ENCODE peak calls at places on chromosomes 5 and 9, in six cellular contexts. One of them, this sample, is unnamed. For H3K36me3 and H3K4me1, the result is how much of the 10 kb centered on the place peaks cover.

GRCh38 chr9:126165755-126166154 is 160.9 kb upstream of the MVB12B start:
- DNase-seq in aorta: no peak
- DNase-seq in GM23338: no peak
- DNase-seq in breast epithelium: no peak
- DNase-seq in neuronal stem cell: no peak
- DNase-seq in upper lobe of right lung: no peak
- DNase-seq in this sample: no peak

GRCh38 chr5:40841068-40841805 is at the start of gene CARD6:
- DNase-seq in aorta: no peak
- DNase-seq in GM23338: no peak
- DNase-seq in breast epithelium: no peak
- DNase-seq in neuronal stem cell: no peak
- DNase-seq in upper lobe of right lung: no peak
- DNase-seq in this sample: no peak

GRCh38 chr9:29212590-29213373 is 1639.5 kb upstream of the C9orf72 start:
- DNase-seq in aorta: no peak
- DNase-seq in GM23338: peak
- DNase-seq in breast epithelium: no peak
- DNase-seq in neuronal stem cell: peak
- DNase-seq in upper lobe of right lung: peak
- DNase-seq in this sample: no peak

GRCh38 chr9:117720555-117720954 is 16.4 kb downstream of the TLR4 start:
- DNase-seq in aorta: peak
- DNase-seq in GM23338: no peak
- DNase-seq in breast epithelium: no peak
- DNase-seq in neuronal stem cell: no peak
- DNase-seq in upper lobe of right lung: no peak
- DNase-seq in this sample: peak

GRCh38 chr5:143554194-143554717 is 150.8 kb upstream of the NR3C1 start:
- DNase-seq in aorta: no peak
- DNase-seq in GM23338: no peak
- DNase-seq in breast epithelium: no peak
- DNase-seq in neuronal stem cell: no peak
- DNase-seq in upper lobe of right lung: no peak
- DNase-seq in this sample: peak

GRCh38 chr9:105254226-105254625 is 9.8 kb downstream of the SLC44A1 start:
- DNase-seq in aorta: no peak
- DNase-seq in GM23338: peak
- DNase-seq in breast epithelium: no peak
- DNase-seq in neuronal stem cell: no peak
- DNase-seq in upper lobe of right lung: no peak
- DNase-seq in this sample: no peak

GRCh38 chr5:7329712-7330111 is 66.2 kb upstream of the ADCY2 start:
- DNase-seq in aorta: no peak
- DNase-seq in GM23338: no peak
- DNase-seq in breast epithelium: no peak
- DNase-seq in neuronal stem cell: no peak
- DNase-seq in upper lobe of right lung: no peak
- DNase-seq in this sample: no peak

GRCh38 chr9:105681724-105682123 is 12.6 kb upstream of the TMEM38B start:
- DNase-seq in aorta: no peak
- DNase-seq in GM23338: no peak
- DNase-seq in breast epithelium: no peak
- DNase-seq in neuronal stem cell: no peak
- DNase-seq in upper lobe of right lung: no peak
- DNase-seq in this sample: no peak

GRCh38 chr9:124652203-124652992 is 118.7 kb downstream of the NR6A1 start:
- DNase-seq in aorta: no peak
- DNase-seq in GM23338: no peak
- DNase-seq in breast epithelium: no peak
- DNase-seq in neuronal stem cell: no peak
- DNase-seq in upper lobe of right lung: no peak
- DNase-seq in this sample: no peak

GRCh38 chr9:94925751-94926456 is 199.4 kb downstream of the AOPEP start:
- DNase-seq in aorta: no peak
- DNase-seq in GM23338: no peak
- DNase-seq in breast epithelium: no peak
- DNase-seq in neuronal stem cell: no peak
- DNase-seq in upper lobe of right lung: no peak
- DNase-seq in this sample: no peak

GRCh38 chr5:141223112-141223783 is at the start of gene PCDHB14:
- DNase-seq in aorta: no peak
- DNase-seq in GM23338: peak
- DNase-seq in breast epithelium: no peak
- DNase-seq in neuronal stem cell: peak
- DNase-seq in upper lobe of right lung: no peak
- DNase-seq in this sample: no peak

GRCh38 chr9:128056887-128057723 is 10.0 kb downstream of the NAIF1 start:
- DNase-seq in aorta: no peak
- DNase-seq in GM23338: peak
- DNase-seq in breast epithelium: peak
- DNase-seq in neuronal stem cell: no peak
- DNase-seq in upper lobe of right lung: no peak
- DNase-seq in this sample: no peak

GRCh38 chr9:18327106-18327505 is 146.8 kb upstream of the ADAMTSL1 start:
- DNase-seq in aorta: no peak
- DNase-seq in GM23338: no peak
- DNase-seq in breast epithelium: no peak
- DNase-seq in neuronal stem cell: no peak
- DNase-seq in upper lobe of right lung: no peak
- DNase-seq in this sample: no peak

GRCh38 chr5:51380603-51381207 is 2.5 kb upstream of the ISL1 start:
- DNase-seq in aorta: no peak
- DNase-seq in GM23338: peak
- DNase-seq in breast epithelium: no peak
- DNase-seq in neuronal stem cell: peak
- DNase-seq in upper lobe of right lung: no peak
- DNase-seq in this sample: no peak

GRCh38 chr5:157668356-157668755 is 3.0 kb upstream of the C5orf52 start:
- DNase-seq in aorta: no peak
- DNase-seq in GM23338: no peak
- DNase-seq in breast epithelium: no peak
- DNase-seq in neuronal stem cell: no peak
- DNase-seq in upper lobe of right lung: no peak
- DNase-seq in this sample: no peak

GRCh38 chr9:133492061-133493021 is 13.4 kb upstream of the SLC2A6 start:
- DNase-seq in aorta: no peak
- DNase-seq in GM23338: no peak
- DNase-seq in breast epithelium: peak
- DNase-seq in neuronal stem cell: no peak
- DNase-seq in upper lobe of right lung: no peak
- DNase-seq in this sample: peak

GRCh38 chr5:133475986-133476385 is 136.4 kb downstream of the FSTL4 start:
- DNase-seq in aorta: no peak
- DNase-seq in GM23338: no peak
- DNase-seq in breast epithelium: no peak
- DNase-seq in neuronal stem cell: no peak
- DNase-seq in upper lobe of right lung: no peak
- DNase-seq in this sample: no peak

GRCh38 chr9:116547729-116548426 is 139.2 kb upstream of the TRIM32 start:
- DNase-seq in aorta: no peak
- DNase-seq in GM23338: peak
- DNase-seq in breast epithelium: no peak
- DNase-seq in neuronal stem cell: no peak
- DNase-seq in upper lobe of right lung: no peak
- DNase-seq in this sample: no peak

GRCh38 chr9:133163559-133164208 is at the start of gene GBGT1:
- DNase-seq in aorta: peak
- DNase-seq in GM23338: peak
- DNase-seq in breast epithelium: no peak
- DNase-seq in neuronal stem cell: no peak
- DNase-seq in upper lobe of right lung: peak
- DNase-seq in this sample: no peak

GRCh38 chr9:121275781-121276658 is 8.1 kb downstream of the GSN start:
- DNase-seq in aorta: no peak
- DNase-seq in GM23338: no peak
- DNase-seq in breast epithelium: no peak
- DNase-seq in neuronal stem cell: no peak
- DNase-seq in upper lobe of right lung: no peak
- DNase-seq in this sample: no peak

GRCh38 chr5:170300361-170301013 is 2.9 kb upstream of the LCP2 start:
- DNase-seq in aorta: no peak
- DNase-seq in GM23338: no peak
- DNase-seq in breast epithelium: no peak
- DNase-seq in neuronal stem cell: no peak
- DNase-seq in upper lobe of right lung: no peak
- DNase-seq in this sample: peak

GRCh38 chr9:132068604-132069003 is 11.1 kb downstream of the MED27 start:
- DNase-seq in aorta: no peak
- DNase-seq in GM23338: no peak
- DNase-seq in breast epithelium: no peak
- DNase-seq in neuronal stem cell: no peak
- DNase-seq in upper lobe of right lung: no peak
- DNase-seq in this sample: no peak

GRCh38 chr5:177300236-177300880 is 3.2 kb downstream of the RAB24 start:
- DNase-seq in aorta: peak
- DNase-seq in GM23338: peak
- DNase-seq in breast epithelium: no peak
- DNase-seq in neuronal stem cell: no peak
- DNase-seq in upper lobe of right lung: no peak
- DNase-seq in this sample: no peak

GRCh38 chr5:177300971-177301370 is 2.5 kb downstream of the RAB24 start:
- DNase-seq in aorta: no peak
- DNase-seq in GM23338: no peak
- DNase-seq in breast epithelium: no peak
- DNase-seq in neuronal stem cell: no peak
- DNase-seq in upper lobe of right lung: no peak
- DNase-seq in this sample: no peak

GRCh38 chr5:177301503-177302165 is 1.9 kb downstream of the RAB24 start:
- DNase-seq in aorta: peak
- DNase-seq in GM23338: no peak
- DNase-seq in breast epithelium: peak
- DNase-seq in neuronal stem cell: no peak
- DNase-seq in upper lobe of right lung: no peak
- DNase-seq in this sample: no peak

GRCh38 chr5:177297922-177298321 is 5.6 kb downstream of the RAB24 start:
- DNase-seq in aorta: no peak
- DNase-seq in GM23338: peak
- DNase-seq in breast epithelium: no peak
- DNase-seq in neuronal stem cell: no peak
- DNase-seq in upper lobe of right lung: no peak
- DNase-seq in this sample: no peak

DNA sequence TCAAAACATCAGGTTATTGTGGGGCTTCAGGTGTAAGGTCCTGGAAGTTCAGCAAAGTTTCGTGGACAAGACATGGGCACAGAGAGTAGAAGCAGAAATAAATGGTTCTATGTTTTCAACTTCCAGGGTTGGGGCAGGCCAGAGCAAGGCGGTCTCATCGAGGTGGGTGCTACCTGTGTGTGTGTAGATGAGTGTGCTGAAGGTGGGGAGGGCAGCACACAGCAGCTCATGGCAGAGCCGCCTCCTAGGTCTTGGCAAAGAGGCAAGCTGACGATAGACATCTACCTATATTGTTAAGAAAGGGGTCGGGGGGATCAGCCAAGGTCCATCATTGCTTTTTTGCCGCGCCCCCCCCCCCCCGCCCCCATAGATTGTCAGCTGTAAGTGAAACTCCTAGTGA is 3.8 kb downstream of the RAB24 start:
- DNase-seq in aorta: peak
- DNase-seq in GM23338: no peak
- DNase-seq in breast epithelium: no peak
- DNase-seq in neuronal stem cell: no peak
- DNase-seq in upper lobe of right lung: no peak
- DNase-seq in this sample: no peak
- H3K36me3 ChIP-seq in aorta: under half
- H3K36me3 ChIP-seq in GM23338: under half
- H3K36me3 ChIP-seq in breast epithelium: under half
- H3K36me3 ChIP-seq in neuronal stem cell: under half
- H3K36me3 ChIP-seq in upper lobe of right lung: under half
- H3K36me3 ChIP-seq in this sample: under half

GRCh38 chr9:35229066-35229778 is 67.4 kb downstream of the UNC13B start:
- DNase-seq in aorta: no peak
- DNase-seq in GM23338: no peak
- DNase-seq in breast epithelium: no peak
- DNase-seq in neuronal stem cell: no peak
- DNase-seq in upper lobe of right lung: no peak
- DNase-seq in this sample: no peak
- H3K4me1 ChIP-seq in aorta: under half
- H3K4me1 ChIP-seq in GM23338: under half
- H3K4me1 ChIP-seq in breast epithelium: under half
- H3K4me1 ChIP-seq in neuronal stem cell: under half
- H3K4me1 ChIP-seq in upper lobe of right lung: under half
- H3K4me1 ChIP-seq in this sample: half or more

GRCh38 chr5:172830275-172830799 is 3.7 kb upstream of the ERGIC1 start:
- DNase-seq in aorta: no peak
- DNase-seq in GM23338: no peak
- DNase-seq in breast epithelium: no peak
- DNase-seq in neuronal stem cell: no peak
- DNase-seq in upper lobe of right lung: no peak
- DNase-seq in this sample: no peak
- H3K27ac ChIP-seq in aorta: no peak
- H3K27ac ChIP-seq in GM23338: no peak
- H3K27ac ChIP-seq in breast epithelium: no peak
- H3K27ac ChIP-seq in neuronal stem cell: no peak
- H3K27ac ChIP-seq in upper lobe of right lung: no peak
- H3K27ac ChIP-seq in this sample: no peak

DNA sequence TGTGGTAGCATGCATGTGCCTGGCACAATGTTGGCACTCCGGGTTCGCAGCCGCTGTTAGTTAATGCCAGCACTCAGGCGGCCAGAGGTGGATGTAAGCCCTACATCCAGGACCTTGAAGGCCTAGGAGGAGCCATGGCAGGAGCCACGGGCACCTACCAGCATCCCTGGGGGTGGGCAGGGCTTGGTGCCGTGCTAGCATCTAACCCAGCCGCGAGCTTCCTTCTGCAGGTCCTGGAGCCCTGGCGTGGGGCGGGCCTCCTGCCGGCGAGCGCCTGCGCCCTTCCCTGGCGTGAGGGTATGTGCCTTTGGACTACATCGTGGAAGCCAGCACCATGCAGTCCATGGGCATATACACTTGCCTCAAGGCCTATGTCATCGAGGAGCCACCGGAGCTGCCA is 53.8 kb downstream of the COL27A1 start:
- DNase-seq in aorta: no peak
- DNase-seq in GM23338: no peak
- DNase-seq in breast epithelium: no peak
- DNase-seq in neuronal stem cell: no peak
- DNase-seq in upper lobe of right lung: no peak
- DNase-seq in this sample: no peak
- H3K36me3 ChIP-seq in aorta: under half
- H3K36me3 ChIP-seq in GM23338: under half
- H3K36me3 ChIP-seq in breast epithelium: under half
- H3K36me3 ChIP-seq in neuronal stem cell: under half
- H3K36me3 ChIP-seq in upper lobe of right lung: under half
- H3K36me3 ChIP-seq in this sample: under half

GRCh38 chr9:36392489-36392888 is 7.6 kb downstream of the RNF38 start:
- DNase-seq in aorta: no peak
- DNase-seq in GM23338: no peak
- DNase-seq in breast epithelium: no peak
- DNase-seq in neuronal stem cell: no peak
- DNase-seq in upper lobe of right lung: no peak
- DNase-seq in this sample: peak
- H3K4me1 ChIP-seq in aorta: under half
- H3K4me1 ChIP-seq in GM23338: half or more
- H3K4me1 ChIP-seq in breast epithelium: under half
- H3K4me1 ChIP-seq in neuronal stem cell: under half
- H3K4me1 ChIP-seq in upper lobe of right lung: under half
- H3K4me1 ChIP-seq in this sample: half or more